ENCODE peak calls at places on chromosomes 6 and 20, in eight cellular contexts. One of them, this sample, is unnamed.

GRCh38 chr6:19413323-19413722 is 423.8 kb upstream of the ID4 start:
- DNase-seq in T-helper 17 cell: no peak
- DNase-seq in prostate gland: no peak
- DNase-seq in HEK293T: no peak
- DNase-seq in neuronal stem cell: no peak
- DNase-seq in RWPE1: peak
- DNase-seq in GM19239: no peak
- DNase-seq in amniotic stem cell: no peak
- DNase-seq in this sample: peak

GRCh38 chr20:37295001-37295400 is 5.5 kb downstream of the MANBAL start:
- DNase-seq in T-helper 17 cell: no peak
- DNase-seq in prostate gland: no peak
- DNase-seq in HEK293T: no peak
- DNase-seq in neuronal stem cell: no peak
- DNase-seq in RWPE1: peak
- DNase-seq in GM19239: no peak
- DNase-seq in amniotic stem cell: peak
- DNase-seq in this sample: peak

GRCh38 chr6:105178110-105178509 is 1.7 kb downstream of the POPDC3 start:
- DNase-seq in T-helper 17 cell: no peak
- DNase-seq in prostate gland: no peak
- DNase-seq in HEK293T: no peak
- DNase-seq in neuronal stem cell: no peak
- DNase-seq in RWPE1: peak
- DNase-seq in GM19239: no peak
- DNase-seq in amniotic stem cell: no peak
- DNase-seq in this sample: peak

GRCh38 chr20:60228255-60228654 is 270.0 kb downstream of the CDH26 start:
- DNase-seq in T-helper 17 cell: no peak
- DNase-seq in prostate gland: no peak
- DNase-seq in HEK293T: no peak
- DNase-seq in neuronal stem cell: no peak
- DNase-seq in RWPE1: no peak
- DNase-seq in GM19239: no peak
- DNase-seq in amniotic stem cell: no peak
- DNase-seq in this sample: peak

GRCh38 chr6:126069457-126069856 is 83.1 kb downstream of the TRMT11 start:
- DNase-seq in T-helper 17 cell: no peak
- DNase-seq in prostate gland: no peak
- DNase-seq in HEK293T: no peak
- DNase-seq in neuronal stem cell: no peak
- DNase-seq in RWPE1: no peak
- DNase-seq in GM19239: no peak
- DNase-seq in amniotic stem cell: no peak
- DNase-seq in this sample: no peak

GRCh38 chr6:13412211-13412610 is 75.2 kb downstream of the GFOD1 start:
- DNase-seq in T-helper 17 cell: no peak
- DNase-seq in prostate gland: no peak
- DNase-seq in HEK293T: no peak
- DNase-seq in neuronal stem cell: no peak
- DNase-seq in RWPE1: no peak
- DNase-seq in GM19239: no peak
- DNase-seq in amniotic stem cell: no peak
- DNase-seq in this sample: no peak

GRCh38 chr20:51581571-51581970 is 39.1 kb upstream of the NFATC2 start:
- DNase-seq in T-helper 17 cell: no peak
- DNase-seq in prostate gland: no peak
- DNase-seq in HEK293T: no peak
- DNase-seq in neuronal stem cell: no peak
- DNase-seq in RWPE1: no peak
- DNase-seq in GM19239: no peak
- DNase-seq in amniotic stem cell: no peak
- DNase-seq in this sample: no peak

GRCh38 chr20:2206957-2207769 is 88.6 kb upstream of the TGM3 start:
- DNase-seq in T-helper 17 cell: peak
- DNase-seq in prostate gland: peak
- DNase-seq in HEK293T: peak
- DNase-seq in neuronal stem cell: peak
- DNase-seq in RWPE1: peak
- DNase-seq in GM19239: peak
- DNase-seq in amniotic stem cell: peak
- DNase-seq in this sample: no peak

GRCh38 chr20:23027721-23028120 is 7.4 kb upstream of the SSTR4 start:
- DNase-seq in T-helper 17 cell: no peak
- DNase-seq in prostate gland: no peak
- DNase-seq in HEK293T: no peak
- DNase-seq in neuronal stem cell: no peak
- DNase-seq in RWPE1: no peak
- DNase-seq in GM19239: no peak
- DNase-seq in amniotic stem cell: no peak
- DNase-seq in this sample: no peak

GRCh38 chr6:154457881-154458284 is 52.6 kb downstream of the CNKSR3 start:
- DNase-seq in T-helper 17 cell: no peak
- DNase-seq in prostate gland: peak
- DNase-seq in HEK293T: no peak
- DNase-seq in neuronal stem cell: no peak
- DNase-seq in RWPE1: peak
- DNase-seq in GM19239: no peak
- DNase-seq in amniotic stem cell: no peak
- DNase-seq in this sample: peak

GRCh38 chr6:111810321-111811235 is 62.7 kb downstream of the FYN start:
- DNase-seq in T-helper 17 cell: no peak
- DNase-seq in prostate gland: no peak
- DNase-seq in HEK293T: no peak
- DNase-seq in neuronal stem cell: no peak
- DNase-seq in RWPE1: no peak
- DNase-seq in GM19239: no peak
- DNase-seq in amniotic stem cell: no peak
- DNase-seq in this sample: no peak

GRCh38 chr6:46583081-46583480 is 69.5 kb downstream of the CYP39A1 start:
- DNase-seq in T-helper 17 cell: no peak
- DNase-seq in prostate gland: no peak
- DNase-seq in HEK293T: no peak
- DNase-seq in neuronal stem cell: no peak
- DNase-seq in RWPE1: no peak
- DNase-seq in GM19239: no peak
- DNase-seq in amniotic stem cell: no peak
- DNase-seq in this sample: no peak

GRCh38 chr6:6614096-6614964 is 25.8 kb downstream of the LY86 start:
- DNase-seq in T-helper 17 cell: no peak
- DNase-seq in prostate gland: no peak
- DNase-seq in HEK293T: no peak
- DNase-seq in neuronal stem cell: no peak
- DNase-seq in RWPE1: no peak
- DNase-seq in GM19239: no peak
- DNase-seq in amniotic stem cell: no peak
- DNase-seq in this sample: peak

This sample was measured in bronchial epithelial cell.